ENCODE peak calls at places on chromosomes 6 and 20, in ten cellular contexts. H is activated T-cell treated with anti-CD3 and anti-CD28 coated beads, Interleukin-2, amount 50 U/mL, for 72 hours; U is neural crest cell; O is mucosa of descending colon; Y is prostate gland; W is endothelial cell of umbilical vein; D is astrocyte of the spinal cord; R is suprapubic skin; F is right lobe of liver; V is brain pericyte. E is an unnamed sample.
A peak's percentile ranks its signal among the peaks of the same experiment; 100 is the strongest.

GRCh38 chr6:123901441-123901840 is 97.8 kb downstream of the NKAIN2 start:
- DNase-seq in H (no peak), O (no peak), W (peak; percentile 76), U (no peak), V (no peak), D (peak; percentile 25), R (no peak), Y (no peak), F (no peak), E (no peak)

GRCh38 chr6:32298632-32299336 is 72.9 kb downstream of the TSBP1 start:
- DNase-seq in R (no peak), Y (no peak), W (no peak), F (no peak), H (no peak), V (no peak), O (no peak), D (no peak), U (no peak), E (no peak)

GRCh38 chr20:23118766-23119165 is 32.6 kb upstream of the CD93 start:
- DNase-seq in H (no peak), R (no peak), U (no peak), O (no peak), V (no peak), F (no peak), Y (no peak), W (no peak), D (no peak), E (no peak)

GRCh38 chr20:49608752-49609670 is 41.1 kb upstream of the PTGIS start:
- DNase-seq in U (peak; percentile 72), D (no peak), Y (peak; percentile 48), W (peak; percentile 61), H (peak; percentile 78), O (peak; percentile 73), R (no peak), V (no peak), F (peak; percentile 80), E (peak; percentile 77)

GRCh38 chr6:56644366-56644765 is 1.7 kb upstream of the DST start:
- DNase-seq in Y (no peak), R (no peak), O (no peak), H (no peak), U (no peak), V (no peak), D (no peak), F (no peak), W (no peak), E (no peak)

GRCh38 chr6:152273002-152273401 is 364.2 kb downstream of the SYNE1 start:
- DNase-seq in Y (no peak), O (no peak), F (no peak), D (peak; percentile 27), H (no peak), W (no peak), V (no peak), R (no peak), U (no peak), E (no peak)

GRCh38 chr20:21096321-21097043 is 9.7 kb downstream of the LINC00237 start:
- DNase-seq in H (no peak), R (no peak), V (no peak), O (no peak), U (no peak), Y (no peak), D (no peak), F (no peak), W (peak; percentile 20), E (no peak)

GRCh38 chr6:11662323-11662722 is 116.3 kb downstream of the ADTRP start:
- DNase-seq in U (no peak), W (no peak), D (no peak), F (no peak), H (no peak), Y (no peak), V (no peak), R (no peak), O (no peak), E (no peak)

GRCh38 chr6:16570221-16570553 is 191.1 kb downstream of the ATXN1 start:
- DNase-seq in F (no peak), V (no peak), R (no peak), O (no peak), U (no peak), W (no peak), Y (no peak), D (no peak), H (no peak), E (no peak)

GRCh38 chr20:40865095-40865494 is 163.5 kb upstream of the TOP1 start:
- DNase-seq in R (no peak), V (no peak), D (no peak), W (no peak), F (no peak), O (no peak), U (no peak), Y (no peak), H (no peak), E (no peak)

GRCh38 chr6:82362144-82362543 is 1.5 kb upstream of the TPBG start:
- DNase-seq in D (no peak), V (no peak), F (no peak), R (no peak), U (no peak), Y (no peak), H (no peak), W (no peak), O (no peak), E (no peak)

E was measured in body of pancreas.